ENCODE peak calls at places on chromosomes 2 and 18, in seven cellular contexts. P, Y, M, T, G, S and Q are unnamed samples.

GRCh38 chr18:13446024-13446423 is 227.5 kb downstream of the LDLRAD4 start:
- DNase-seq in P (no peak), Y (no peak), M (no peak), T (no peak), G (no peak), S (no peak), Q (no peak)

GRCh38 chr2:50529600-50530218 is 502.2 kb downstream of the NRXN1 start:
- DNase-seq in P (peak; percentile 20), Y (peak; percentile 37), M (peak; percentile 50), T (peak; percentile 67), G (peak; percentile 0), S (peak; percentile 68), Q (no peak)

GRCh38 chr2:11574176-11575046 is 40.6 kb downstream of the GREB1 start:
- DNase-seq in P (no peak), Y (no peak), M (no peak), T (no peak), G (no peak), S (no peak), Q (no peak)

GRCh38 chr18:58402247-58402646 is 226.6 kb downstream of the ALPK2 start:
- DNase-seq in P (no peak), Y (no peak), M (peak; percentile 81), T (no peak), G (no peak), S (peak; percentile 74), Q (no peak)

GRCh38 chr2:48266698-48267097 is 263.3 kb upstream of the STON1 start:
- DNase-seq in P (no peak), Y (no peak), M (no peak), T (no peak), G (no peak), S (no peak), Q (no peak)

GRCh38 chr18:59459352-59460059 is 100.4 kb upstream of the LMAN1 start:
- DNase-seq in P (peak; percentile 40), Y (peak; percentile 29), M (peak; percentile 62), T (peak; percentile 80), G (no peak), S (peak; percentile 86), Q (no peak)

GRCh38 chr2:222756951-222757645 is 85.6 kb downstream of the MOGAT1 start:
- DNase-seq in P (no peak), Y (no peak), M (peak; percentile 21), T (peak; percentile 49), G (no peak), S (peak; percentile 31), Q (no peak)

GRCh38 chr18:8882632-8883408 is 177.5 kb downstream of the MTCL1 start:
- DNase-seq in P (no peak), Y (no peak), M (no peak), T (no peak), G (no peak), S (no peak), Q (no peak)

GRCh38 chr2:54962511-54962910 is 87.7 kb downstream of the RTN4 start:
- DNase-seq in P (no peak), Y (no peak), M (no peak), T (no peak), G (no peak), S (no peak), Q (no peak)

GRCh38 chr2:18475884-18476283 is 84.6 kb downstream of the RDH14 start:
- DNase-seq in P (no peak), Y (no peak), M (no peak), T (no peak), G (no peak), S (no peak), Q (no peak)

GRCh38 chr2:72555943-72556342 is 269.9 kb downstream of the EXOC6B start:
- DNase-seq in P (no peak), Y (no peak), M (no peak), T (no peak), G (no peak), S (no peak), Q (no peak)

GRCh38 chr18:59988098-59988706 is 88.4 kb downstream of the PMAIP1 start:
- DNase-seq in P (peak; percentile 47), Y (peak; percentile 45), M (peak; percentile 55), T (peak; percentile 78), G (peak; percentile 28), S (peak; percentile 79), Q (no peak)

GRCh38 chr18:66497351-66497750 is 106.5 kb downstream of the CDH19 start:
- DNase-seq in P (no peak), Y (no peak), M (no peak), T (no peak), G (no peak), S (no peak), Q (no peak)

GRCh38 chr18:9366126-9366714 is 31.6 kb downstream of the TWSG1 start:
- DNase-seq in P (no peak), Y (no peak), M (peak; percentile 61), T (peak; percentile 62), G (no peak), S (peak; percentile 77), Q (peak; percentile 12)

GRCh38 chr2:126482582-126483464 is 173.1 kb upstream of the GYPC start:
- DNase-seq in P (peak; percentile 25), Y (no peak), M (peak; percentile 45), T (no peak), G (no peak), S (no peak), Q (no peak)

GRCh38 chr18:24461996-24462395 is 1.6 kb downstream of the HRH4 start:
- DNase-seq in P (no peak), Y (no peak), M (no peak), T (no peak), G (no peak), S (no peak), Q (no peak)

GRCh38 chr2:40760071-40760666 is 308.3 kb upstream of the SLC8A1 start:
- DNase-seq in P (no peak), Y (peak; percentile 4), M (peak; percentile 31), T (peak; percentile 62), G (peak; percentile 32), S (peak; percentile 58), Q (peak; percentile 10)

GRCh38 chr2:141109633-141110032 is 1021.2 kb downstream of the LRP1B start:
- DNase-seq in P (no peak), Y (peak; percentile 2), M (peak; percentile 22), T (peak; percentile 5), G (no peak), S (no peak), Q (no peak)
- TF ChIP-seq CTCF in P (peak; percentile 9), Y (no peak), M (peak; percentile 18), T (peak; percentile 43), G (peak; percentile 1), S (peak; percentile 2), Q (peak; percentile 21)

GRCh38 chr18:22559414-22560282 is 141.9 kb upstream of the CTAGE1 start:
- DNase-seq in P (peak; percentile 30), Y (peak; percentile 40), M (peak; percentile 87), T (peak; percentile 79), G (no peak), S (peak; percentile 79), Q (peak; percentile 69)
- TF ChIP-seq CTCF in P (no peak), Y (no peak), M (peak; percentile 33), T (peak; percentile 33), G (peak; percentile 38), S (peak; percentile 51), Q (peak; percentile 53)

GRCh38 chr2:137677466-137677865 is 286.8 kb upstream of the HNMT start:
- DNase-seq in P (no peak), Y (no peak), M (no peak), T (no peak), G (no peak), S (no peak), Q (no peak)
- TF ChIP-seq CTCF in P (no peak), Y (no peak), M (peak; percentile 11), T (no peak), G (no peak), S (no peak), Q (no peak)

GRCh38 chr18:3261393-3262233 is at the start of gene MYL12B:
- DNase-seq in P (peak; percentile 83), Y (peak; percentile 91), M (peak; percentile 93), T (peak; percentile 77), G (no peak), S (peak; percentile 83), Q (peak; percentile 67)
- TF ChIP-seq CTCF in P (no peak), Y (no peak), M (no peak), T (no peak), G (no peak), S (no peak), Q (peak; percentile 13)

GRCh38 chr2:218047532-218048230 is 21.4 kb upstream of the RUFY4 start:
- DNase-seq in P (no peak), Y (no peak), M (no peak), T (no peak), G (no peak), S (no peak), Q (no peak)
- TF ChIP-seq CTCF in P (no peak), Y (no peak), M (no peak), T (no peak), G (no peak), S (no peak), Q (no peak)

GRCh38 chr2:46767706-46768105 is 147.9 kb downstream of the MCFD2 start:
- DNase-seq in P (no peak), Y (no peak), M (no peak), T (no peak), G (no peak), S (no peak), Q (no peak)

GRCh38 chr2:46770622-46771021 is 145.0 kb downstream of the MCFD2 start:
- DNase-seq in P (no peak), Y (no peak), M (peak; percentile 60), T (peak; percentile 63), G (peak; percentile 62), S (peak; percentile 72), Q (no peak)

GRCh38 chr2:46771309-46771708 is 144.3 kb downstream of the MCFD2 start:
- DNase-seq in P (no peak), Y (no peak), M (no peak), T (no peak), G (no peak), S (no peak), Q (no peak)

GRCh38 chr2:46772500-46772899 is 143.1 kb downstream of the MCFD2 start:
- DNase-seq in P (no peak), Y (no peak), M (no peak), T (no peak), G (no peak), S (no peak), Q (no peak)

GRCh38 chr2:46769809-46770208 is 145.8 kb downstream of the MCFD2 start:
- DNase-seq in P (no peak), Y (no peak), M (no peak), T (no peak), G (no peak), S (no peak), Q (no peak)
- TF ChIP-seq CTCF in P (no peak), Y (no peak), M (peak; percentile 9), T (peak; percentile 8), G (no peak), S (peak; percentile 28), Q (peak; percentile 28)